ENCODE peak calls at places on chromosome 21, in ten cellular contexts. One of them, this sample, is unnamed.

GRCh38 chr21:35635994-35636393 is 424.3 kb downstream of the SETD4 start:
- DNase-seq in dermis blood vessel endothelial cell: no peak
- DNase-seq in SW480: no peak
- DNase-seq in pancreas: no peak
- DNase-seq in SJSA1: no peak
- DNase-seq in tibial artery: no peak
- DNase-seq in LNCaP clone FGC: no peak
- DNase-seq in fibroblast of mammary gland: no peak
- DNase-seq in HS-27A: no peak
- DNase-seq in iris pigment epithelial cell: no peak
- DNase-seq in this sample: no peak

GRCh38 chr21:20789696-20790095 is 208.5 kb upstream of the NCAM2 start:
- DNase-seq in pancreas: no peak
- DNase-seq in tibial artery: no peak
- DNase-seq in fibroblast of mammary gland: peak; percentile 71
- DNase-seq in LNCaP clone FGC: no peak
- DNase-seq in iris pigment epithelial cell: peak; percentile 4
- DNase-seq in HS-27A: no peak
- DNase-seq in SW480: no peak
- DNase-seq in dermis blood vessel endothelial cell: no peak
- DNase-seq in SJSA1: no peak
- DNase-seq in this sample: no peak

GRCh38 chr21:41481191-41481590 is 26.8 kb downstream of the TMPRSS2 start:
- DNase-seq in HS-27A: no peak
- DNase-seq in LNCaP clone FGC: no peak
- DNase-seq in tibial artery: no peak
- DNase-seq in SJSA1: no peak
- DNase-seq in fibroblast of mammary gland: peak; percentile 58
- DNase-seq in SW480: peak; percentile 48
- DNase-seq in dermis blood vessel endothelial cell: no peak
- DNase-seq in iris pigment epithelial cell: peak; percentile 42
- DNase-seq in pancreas: no peak
- DNase-seq in this sample: no peak

GRCh38 chr21:34889287-34889536 is 159.9 kb downstream of the RUNX1 start:
- DNase-seq in LNCaP clone FGC: no peak
- DNase-seq in fibroblast of mammary gland: peak; percentile 74
- DNase-seq in HS-27A: peak; percentile 51
- DNase-seq in tibial artery: peak; percentile 46
- DNase-seq in SW480: peak; percentile 73
- DNase-seq in SJSA1: peak; percentile 82
- DNase-seq in dermis blood vessel endothelial cell: peak; percentile 77
- DNase-seq in iris pigment epithelial cell: peak; percentile 84
- DNase-seq in pancreas: no peak
- DNase-seq in this sample: peak; percentile 50

GRCh38 chr21:32624726-32625125 is 12.5 kb upstream of the CFAP298 start:
- DNase-seq in SW480: peak; percentile 57
- DNase-seq in LNCaP clone FGC: no peak
- DNase-seq in iris pigment epithelial cell: peak; percentile 55
- DNase-seq in fibroblast of mammary gland: peak; percentile 49
- DNase-seq in pancreas: no peak
- DNase-seq in tibial artery: no peak
- DNase-seq in SJSA1: no peak
- DNase-seq in dermis blood vessel endothelial cell: no peak
- DNase-seq in HS-27A: no peak
- DNase-seq in this sample: peak; percentile 69

GRCh38 chr21:37675202-37675801 is 241.0 kb downstream of the KCNJ6 start:
- DNase-seq in SJSA1: peak; percentile 29
- DNase-seq in tibial artery: no peak
- DNase-seq in fibroblast of mammary gland: peak; percentile 43
- DNase-seq in dermis blood vessel endothelial cell: peak; percentile 79
- DNase-seq in SW480: peak; percentile 16
- DNase-seq in iris pigment epithelial cell: peak; percentile 40
- DNase-seq in LNCaP clone FGC: no peak
- DNase-seq in pancreas: peak; percentile 35
- DNase-seq in HS-27A: no peak
- DNase-seq in this sample: peak; percentile 41

GRCh38 chr21:36544545-36544944 is 64.6 kb upstream of the CLDN14 start:
- DNase-seq in SJSA1: no peak
- DNase-seq in tibial artery: no peak
- DNase-seq in SW480: no peak
- DNase-seq in LNCaP clone FGC: no peak
- DNase-seq in dermis blood vessel endothelial cell: no peak
- DNase-seq in iris pigment epithelial cell: no peak
- DNase-seq in HS-27A: no peak
- DNase-seq in pancreas: no peak
- DNase-seq in fibroblast of mammary gland: no peak
- DNase-seq in this sample: no peak

GRCh38 chr21:31124005-31124404 is 85.7 kb upstream of the KRTAP19-8 start:
- DNase-seq in SW480: no peak
- DNase-seq in fibroblast of mammary gland: no peak
- DNase-seq in iris pigment epithelial cell: no peak
- DNase-seq in pancreas: no peak
- DNase-seq in tibial artery: peak; percentile 42
- DNase-seq in HS-27A: no peak
- DNase-seq in dermis blood vessel endothelial cell: no peak
- DNase-seq in LNCaP clone FGC: no peak
- DNase-seq in SJSA1: no peak
- DNase-seq in this sample: no peak

GRCh38 chr21:8993284-8993942 is 1528.0 kb upstream of the TPTE start:
- DNase-seq in pancreas: no peak
- DNase-seq in HS-27A: no peak
- DNase-seq in SJSA1: no peak
- DNase-seq in dermis blood vessel endothelial cell: no peak
- DNase-seq in iris pigment epithelial cell: no peak
- DNase-seq in tibial artery: no peak
- DNase-seq in LNCaP clone FGC: no peak
- DNase-seq in fibroblast of mammary gland: no peak
- DNase-seq in SW480: peak; percentile 96
- DNase-seq in this sample: no peak

GRCh38 chr21:27787046-27787445 is 820.2 kb upstream of the ADAMTS5 start:
- DNase-seq in tibial artery: no peak
- DNase-seq in HS-27A: no peak
- DNase-seq in dermis blood vessel endothelial cell: no peak
- DNase-seq in SJSA1: no peak
- DNase-seq in fibroblast of mammary gland: peak; percentile 59
- DNase-seq in SW480: peak; percentile 7
- DNase-seq in pancreas: no peak
- DNase-seq in iris pigment epithelial cell: peak; percentile 60
- DNase-seq in LNCaP clone FGC: no peak
- DNase-seq in this sample: peak; percentile 3

GRCh38 chr21:28148400-28149064 is 844.1 kb downstream of the LTN1 start:
- DNase-seq in HS-27A: no peak
- DNase-seq in dermis blood vessel endothelial cell: no peak
- DNase-seq in SJSA1: no peak
- DNase-seq in iris pigment epithelial cell: peak; percentile 34
- DNase-seq in LNCaP clone FGC: no peak
- DNase-seq in tibial artery: no peak
- DNase-seq in SW480: no peak
- DNase-seq in fibroblast of mammary gland: no peak
- DNase-seq in pancreas: peak; percentile 52
- DNase-seq in this sample: no peak

GRCh38 chr21:44845418-44846200 is 27.7 kb upstream of the SUMO3 start:
- DNase-seq in iris pigment epithelial cell: peak; percentile 62
- DNase-seq in SW480: peak; percentile 89
- DNase-seq in LNCaP clone FGC: no peak
- DNase-seq in pancreas: peak; percentile 48
- DNase-seq in dermis blood vessel endothelial cell: peak; percentile 71
- DNase-seq in fibroblast of mammary gland: peak; percentile 49
- DNase-seq in HS-27A: no peak
- DNase-seq in tibial artery: peak; percentile 51
- DNase-seq in SJSA1: peak; percentile 82
- DNase-seq in this sample: peak; percentile 52

GRCh38 chr21:35198004-35198403 is 148.9 kb upstream of the RUNX1 start:
- DNase-seq in SW480: peak; percentile 67
- DNase-seq in tibial artery: no peak
- DNase-seq in HS-27A: no peak
- DNase-seq in SJSA1: peak; percentile 65
- DNase-seq in LNCaP clone FGC: no peak
- DNase-seq in fibroblast of mammary gland: peak; percentile 98
- DNase-seq in dermis blood vessel endothelial cell: peak; percentile 56
- DNase-seq in iris pigment epithelial cell: peak; percentile 95
- DNase-seq in pancreas: no peak
- DNase-seq in this sample: no peak

GRCh38 chr21:28699591-28700259 is 293.0 kb downstream of the LTN1 start:
- DNase-seq in SW480: no peak
- DNase-seq in iris pigment epithelial cell: no peak
- DNase-seq in SJSA1: no peak
- DNase-seq in LNCaP clone FGC: peak; percentile 92
- DNase-seq in HS-27A: no peak
- DNase-seq in fibroblast of mammary gland: peak; percentile 34
- DNase-seq in pancreas: no peak
- DNase-seq in tibial artery: no peak
- DNase-seq in dermis blood vessel endothelial cell: no peak
- DNase-seq in this sample: no peak

GRCh38 chr21:45078371-45078770 is 4.0 kb downstream of the ADARB1 start:
- DNase-seq in iris pigment epithelial cell: no peak
- DNase-seq in pancreas: no peak
- DNase-seq in fibroblast of mammary gland: no peak
- DNase-seq in tibial artery: no peak
- DNase-seq in SJSA1: no peak
- DNase-seq in dermis blood vessel endothelial cell: no peak
- DNase-seq in SW480: no peak
- DNase-seq in LNCaP clone FGC: no peak
- DNase-seq in HS-27A: no peak
- DNase-seq in this sample: no peak

GRCh38 chr21:34072145-34073031 is 990 bp upstream of the MRPS6 start:
- DNase-seq in fibroblast of mammary gland: no peak
- DNase-seq in LNCaP clone FGC: no peak
- DNase-seq in SW480: peak; percentile 60
- DNase-seq in pancreas: peak; percentile 67
- DNase-seq in SJSA1: no peak
- DNase-seq in iris pigment epithelial cell: no peak
- DNase-seq in tibial artery: peak; percentile 26
- DNase-seq in dermis blood vessel endothelial cell: no peak
- DNase-seq in HS-27A: no peak
- DNase-seq in this sample: no peak

GRCh38 chr21:34526618-34527290 is 14.7 kb upstream of the KCNE1 start:
- DNase-seq in pancreas: peak; percentile 82
- DNase-seq in fibroblast of mammary gland: peak; percentile 100
- DNase-seq in SJSA1: peak; percentile 98
- DNase-seq in dermis blood vessel endothelial cell: peak; percentile 100
- DNase-seq in HS-27A: peak; percentile 77
- DNase-seq in iris pigment epithelial cell: peak; percentile 100
- DNase-seq in LNCaP clone FGC: peak; percentile 79
- DNase-seq in SW480: peak; percentile 92
- DNase-seq in tibial artery: peak; percentile 81
- DNase-seq in this sample: peak; percentile 94

GRCh38 chr21:33325222-33326067 is 675 bp downstream of the IFNAR1 start:
- DNase-seq in HS-27A: peak; percentile 57
- DNase-seq in iris pigment epithelial cell: peak; percentile 77
- DNase-seq in fibroblast of mammary gland: peak; percentile 81
- DNase-seq in tibial artery: peak; percentile 74
- DNase-seq in dermis blood vessel endothelial cell: peak; percentile 74
- DNase-seq in SW480: peak; percentile 76
- DNase-seq in SJSA1: peak; percentile 86
- DNase-seq in LNCaP clone FGC: peak; percentile 82
- DNase-seq in pancreas: peak; percentile 81
- DNase-seq in this sample: peak; percentile 65

GRCh38 chr21:42479582-42479981 is 16.4 kb downstream of the RSPH1 start:
- DNase-seq in LNCaP clone FGC: no peak
- DNase-seq in iris pigment epithelial cell: no peak
- DNase-seq in SJSA1: no peak
- DNase-seq in dermis blood vessel endothelial cell: no peak
- DNase-seq in HS-27A: no peak
- DNase-seq in pancreas: no peak
- DNase-seq in SW480: no peak
- DNase-seq in fibroblast of mammary gland: no peak
- DNase-seq in tibial artery: no peak
- DNase-seq in this sample: no peak

GRCh38 chr21:45278156-45278911 is 9.4 kb downstream of the POFUT2 start:
- DNase-seq in tibial artery: peak; percentile 15
- DNase-seq in SJSA1: no peak
- DNase-seq in dermis blood vessel endothelial cell: no peak
- DNase-seq in LNCaP clone FGC: no peak
- DNase-seq in fibroblast of mammary gland: no peak
- DNase-seq in pancreas: no peak
- DNase-seq in SW480: no peak
- DNase-seq in HS-27A: no peak
- DNase-seq in iris pigment epithelial cell: no peak
- DNase-seq in this sample: no peak

GRCh38 chr21:41251961-41252642 is 64.5 kb upstream of the FAM3B start:
- DNase-seq in pancreas: no peak
- DNase-seq in dermis blood vessel endothelial cell: no peak
- DNase-seq in LNCaP clone FGC: no peak
- DNase-seq in SJSA1: no peak
- DNase-seq in SW480: peak; percentile 2
- DNase-seq in iris pigment epithelial cell: peak; percentile 58
- DNase-seq in tibial artery: no peak
- DNase-seq in fibroblast of mammary gland: peak; percentile 70
- DNase-seq in HS-27A: no peak
- DNase-seq in this sample: no peak

GRCh38 chr21:17671733-17672132 is 59.0 kb upstream of the BTG3 start:
- DNase-seq in iris pigment epithelial cell: no peak
- DNase-seq in SJSA1: no peak
- DNase-seq in fibroblast of mammary gland: no peak
- DNase-seq in HS-27A: no peak
- DNase-seq in dermis blood vessel endothelial cell: no peak
- DNase-seq in LNCaP clone FGC: no peak
- DNase-seq in SW480: no peak
- DNase-seq in pancreas: no peak
- DNase-seq in tibial artery: no peak
- DNase-seq in this sample: no peak

This sample was measured in LoVo.